ENCODE peak calls at places on chromosomes 7 and 10, in seven cellular contexts. X is PC-9, T is endothelial cell, C is fibroblast of mammary gland, N is ascending aorta, H is fibroblast of the aortic adventitia, S is neural progenitor cell. V is an unnamed sample.

GRCh38 chr10:99279626-99280111 is 44.0 kb upstream of the HPSE2 start:
- DNase-seq in X (peak), T (no peak), C (peak), N (no peak), H (no peak), S (no peak), V (no peak)

GRCh38 chr7:16660702-16661464 is 14.9 kb downstream of the BZW2 start:
- DNase-seq in X (peak), T (no peak), C (peak), N (no peak), H (peak), S (no peak), V (no peak)

GRCh38 chr10:109214916-109215740 is 708.2 kb downstream of the XPNPEP1 start:
- DNase-seq in X (no peak), T (no peak), C (no peak), N (no peak), H (no peak), S (no peak), V (no peak)

GRCh38 chr10:88281592-88282268 is 301.4 kb downstream of the RNLS start:
- DNase-seq in X (no peak), T (no peak), C (peak), N (no peak), H (peak), S (no peak), V (no peak)

GRCh38 chr7:38838992-38839391 is 70.0 kb downstream of the VPS41 start:
- DNase-seq in X (no peak), T (no peak), C (no peak), N (no peak), H (no peak), S (no peak), V (no peak)

GRCh38 chr10:17200885-17201164 is 647 bp downstream of the TRDMT1 start:
- DNase-seq in X (peak), T (no peak), C (peak), N (no peak), H (peak), S (no peak), V (no peak)

GRCh38 chr10:124450010-124450782 is at the start of gene NKX1-2:
- DNase-seq in X (no peak), T (peak), C (no peak), N (no peak), H (no peak), S (peak), V (no peak)

GRCh38 chr10:96322275-96322674 is 18.0 kb downstream of the DNTT start:
- DNase-seq in X (no peak), T (no peak), C (no peak), N (no peak), H (no peak), S (no peak), V (no peak)

GRCh38 chr10:77804371-77804770 is 122.2 kb downstream of the DLG5 start:
- DNase-seq in X (no peak), T (no peak), C (no peak), N (no peak), H (no peak), S (no peak), V (no peak)

GRCh38 chr7:92835140-92835850 is 1.1 kb downstream of the CDK6 start:
- DNase-seq in X (peak), T (peak), C (peak), N (no peak), H (peak), S (peak), V (peak)

GRCh38 chr7:45161138-45161537 is 3.5 kb downstream of the RAMP3 start:
- DNase-seq in X (no peak), T (no peak), C (no peak), N (no peak), H (no peak), S (no peak), V (no peak)

GRCh38 chr10:133049639-133050038 is 38.1 kb upstream of the ADGRA1 start:
- DNase-seq in X (no peak), T (no peak), C (no peak), N (no peak), H (no peak), S (no peak), V (no peak)

GRCh38 chr10:6070647-6071046 is 8.5 kb upstream of the IL2RA start:
- DNase-seq in X (no peak), T (no peak), C (no peak), N (no peak), H (no peak), S (no peak), V (no peak)

GRCh38 chr10:101778781-101779543 is 3.0 kb upstream of the FGF8 start:
- DNase-seq in X (no peak), T (peak), C (peak), N (no peak), H (peak), S (peak), V (no peak)

GRCh38 chr10:83190614-83191013 is 948.7 kb upstream of the GHITM start:
- DNase-seq in X (no peak), T (no peak), C (no peak), N (no peak), H (peak), S (no peak), V (no peak)

GRCh38 chr10:130430852-130431704 is 294.9 kb downstream of the GLRX3 start:
- DNase-seq in X (no peak), T (no peak), C (no peak), N (no peak), H (no peak), S (no peak), V (no peak)

GRCh38 chr10:70619271-70620019 is 16.9 kb upstream of the PRF1 start:
- DNase-seq in X (peak), T (no peak), C (peak), N (no peak), H (peak), S (no peak), V (no peak)

GRCh38 chr10:88693392-88694020 is 12.5 kb upstream of the LIPK start:
- DNase-seq in X (no peak), T (no peak), C (peak), N (no peak), H (peak), S (peak), V (no peak)

GRCh38 chr10:34397324-34397723 is 417.8 kb downstream of the PARD3 start:
- DNase-seq in X (no peak), T (no peak), C (peak), N (no peak), H (peak), S (no peak), V (no peak)

GRCh38 chr10:34163075-34163905 is 651.8 kb downstream of the PARD3 start:
- DNase-seq in X (no peak), T (no peak), C (peak), N (no peak), H (peak), S (no peak), V (no peak)

GRCh38 chr7:85595639-85596268 is 408.9 kb upstream of the SEMA3D start:
- DNase-seq in X (no peak), T (no peak), C (peak), N (no peak), H (peak), S (no peak), V (no peak)

GRCh38 chr7:99672571-99672970 is 7.2 kb downstream of the CYP3A5 start:
- DNase-seq in X (no peak), T (no peak), C (no peak), N (no peak), H (no peak), S (no peak), V (no peak)

GRCh38 chr10:132448248-132448731 is 51.3 kb downstream of the PWWP2B start:
- DNase-seq in X (peak), T (no peak), C (peak), N (no peak), H (peak), S (peak), V (no peak)

GRCh38 chr7:94529516-94529915 is 19.9 kb downstream of the CASD1 start:
- DNase-seq in X (no peak), T (no peak), C (peak), N (no peak), H (peak), S (peak), V (no peak)

GRCh38 chr7:27210441-27211083 is 10.7 kb upstream of the HOXA13 start:
- DNase-seq in X (no peak), T (peak), C (peak), N (no peak), H (peak), S (peak), V (no peak)

GRCh38 chr10:7846591-7846990 is 28.3 kb downstream of the TAF3 start:
- DNase-seq in X (no peak), T (no peak), C (peak), N (no peak), H (peak), S (no peak), V (no peak)

GRCh38 chr7:127979728-127980126 is 51.5 kb downstream of the LRRC4 start:
- DNase-seq in X (no peak), T (no peak), C (no peak), N (no peak), H (no peak), S (no peak), V (no peak)

GRCh38 chr10:103442031-103442461 is 10.1 kb downstream of the CALHM2 start:
- DNase-seq in X (no peak), T (no peak), C (peak), N (no peak), H (peak), S (no peak), V (no peak)

GRCh38 chr10:68156373-68157185 is 47.3 kb downstream of the MYPN start:
- DNase-seq in X (peak), T (peak), C (peak), N (no peak), H (peak), S (peak), V (no peak)

GRCh38 chr10:122347162-122347561 is 27.3 kb upstream of the PLEKHA1 start:
- DNase-seq in X (no peak), T (no peak), C (no peak), N (no peak), H (no peak), S (no peak), V (no peak)

GRCh38 chr7:91375378-91375777 is 111.1 kb downstream of the FZD1 start:
- DNase-seq in X (no peak), T (no peak), C (no peak), N (no peak), H (no peak), S (peak), V (no peak)

DNA sequence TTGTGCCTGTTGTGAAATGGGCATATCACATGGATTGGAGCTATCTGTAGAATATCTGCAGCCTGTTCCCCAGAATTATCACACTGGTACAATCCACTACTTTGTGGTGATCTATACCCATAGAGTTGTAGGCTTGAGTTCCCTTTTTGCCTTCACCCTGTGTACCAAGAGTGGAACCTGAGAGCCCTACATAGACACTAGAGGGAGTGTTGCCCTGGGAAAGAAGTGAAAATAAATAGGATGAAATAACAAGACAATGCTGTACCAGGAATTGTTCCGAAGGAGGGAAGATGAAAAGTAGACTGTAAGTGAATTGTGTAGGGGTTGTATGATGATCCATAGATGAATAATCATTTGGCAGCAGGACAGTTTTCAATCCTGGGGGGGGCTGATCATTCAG is 9.0 kb downstream of the SORCS3 start:
- DNase-seq in X (no peak), T (no peak), C (no peak), N (no peak), H (no peak), S (peak), V (no peak)
- TF ChIP-seq CTCF in X (no peak), T (no peak), C (peak), N (no peak), H (peak), S (peak), V (peak)

DNA sequence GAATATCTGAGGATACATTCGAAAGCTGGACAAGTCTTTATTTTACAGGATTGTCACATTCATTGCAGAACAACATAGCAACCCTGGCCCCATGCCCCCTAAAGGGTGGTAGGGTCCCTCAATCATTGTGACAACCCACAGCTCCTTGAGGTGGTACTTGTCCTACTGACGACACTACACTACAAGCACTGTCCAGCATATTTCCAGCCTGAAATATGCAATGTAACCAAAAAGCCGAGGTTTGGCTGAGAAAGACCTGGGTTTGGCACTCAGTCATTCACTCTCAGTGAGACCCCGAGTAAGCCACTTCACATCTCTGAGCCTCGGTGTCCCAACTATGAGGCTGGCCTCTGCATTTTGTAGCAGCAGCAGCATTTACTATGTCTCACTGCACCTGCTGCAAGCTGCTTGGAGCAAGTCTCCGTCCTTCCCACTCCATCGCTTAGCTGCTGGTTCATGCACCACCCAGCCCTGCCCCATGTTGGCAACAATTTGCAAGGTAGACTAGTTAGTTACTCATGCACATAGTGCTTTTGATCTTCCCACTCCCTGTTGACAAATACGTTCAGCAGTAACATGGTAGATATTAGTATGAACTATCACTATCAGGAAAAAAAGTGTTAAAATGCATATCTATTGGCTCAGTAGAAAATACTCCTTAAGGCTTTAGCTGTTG is 43.6 kb upstream of the TNPO3 start:
- DNase-seq in X (no peak), T (no peak), C (no peak), N (no peak), H (no peak), S (no peak), V (no peak)
- TF ChIP-seq CTCF in X (no peak), T (no peak), C (no peak), N (no peak), H (no peak), S (no peak), V (no peak)

GRCh38 chr10:93993414-93993781 is 333 bp upstream of the PLCE1 start:
- DNase-seq in X (no peak), T (no peak), C (no peak), N (no peak), H (no peak), S (no peak), V (no peak)

GRCh38 chr10:93991101-93991500 is 2.6 kb upstream of the PLCE1 start:
- DNase-seq in X (no peak), T (no peak), C (no peak), N (no peak), H (no peak), S (no peak), V (no peak)

GRCh38 chr10:93993782-93994668 is at the start of gene PLCE1:
- DNase-seq in X (peak), T (peak), C (peak), N (no peak), H (peak), S (peak), V (peak)

GRCh38 chr10:93991596-93992284 is 2.0 kb upstream of the PLCE1 start:
- DNase-seq in X (peak), T (peak), C (peak), N (no peak), H (peak), S (peak), V (peak)

GRCh38 chr10:93992400-93993030 is 1.2 kb upstream of the PLCE1 start:
- DNase-seq in X (no peak), T (no peak), C (peak), N (no peak), H (no peak), S (peak), V (no peak)
- TF ChIP-seq CTCF in X (no peak), T (peak), C (peak), N (no peak), H (peak), S (peak), V (peak)

GRCh38 chr10:29924436-29924835 is 134.9 kb downstream of the JCAD start:
- DNase-seq in X (no peak), T (no peak), C (no peak), N (no peak), H (no peak), S (no peak), V (no peak)

GRCh38 chr10:29929006-29929405 is 130.4 kb downstream of the JCAD start:
- DNase-seq in X (no peak), T (no peak), C (no peak), N (no peak), H (no peak), S (no peak), V (no peak)

GRCh38 chr10:29925771-29926345 is 133.5 kb downstream of the JCAD start:
- DNase-seq in X (no peak), T (no peak), C (no peak), N (no peak), H (no peak), S (no peak), V (no peak)

GRCh38 chr10:29923416-29923970 is 135.9 kb downstream of the JCAD start:
- DNase-seq in X (no peak), T (no peak), C (no peak), N (no peak), H (no peak), S (no peak), V (no peak)

GRCh38 chr10:29926649-29927048 is 132.7 kb downstream of the JCAD start:
- DNase-seq in X (no peak), T (no peak), C (peak), N (no peak), H (peak), S (peak), V (no peak)
- TF ChIP-seq CTCF in X (peak), T (peak), C (peak), N (no peak), H (peak), S (peak), V (peak)

GRCh38 chr10:71961831-71962230 is 2.4 kb upstream of the CHST3 start:
- DNase-seq in X (no peak), T (no peak), C (no peak), N (no peak), H (no peak), S (no peak), V (no peak)

GRCh38 chr10:71952745-71953144 is 11.4 kb upstream of the CHST3 start:
- DNase-seq in X (no peak), T (no peak), C (no peak), N (no peak), H (no peak), S (no peak), V (no peak)

GRCh38 chr10:71962915-71963314 is 1.3 kb upstream of the CHST3 start:
- DNase-seq in X (no peak), T (no peak), C (no peak), N (no peak), H (no peak), S (no peak), V (no peak)

GRCh38 chr10:71959526-71959925 is 4.7 kb upstream of the CHST3 start:
- DNase-seq in X (peak), T (no peak), C (no peak), N (no peak), H (no peak), S (no peak), V (no peak)

GRCh38 chr10:71957546-71958275 is 6.5 kb upstream of the CHST3 start:
- DNase-seq in X (no peak), T (no peak), C (no peak), N (no peak), H (peak), S (no peak), V (no peak)
- TF ChIP-seq CTCF in X (no peak), T (no peak), C (peak), N (no peak), H (no peak), S (peak), V (peak)

DNA sequence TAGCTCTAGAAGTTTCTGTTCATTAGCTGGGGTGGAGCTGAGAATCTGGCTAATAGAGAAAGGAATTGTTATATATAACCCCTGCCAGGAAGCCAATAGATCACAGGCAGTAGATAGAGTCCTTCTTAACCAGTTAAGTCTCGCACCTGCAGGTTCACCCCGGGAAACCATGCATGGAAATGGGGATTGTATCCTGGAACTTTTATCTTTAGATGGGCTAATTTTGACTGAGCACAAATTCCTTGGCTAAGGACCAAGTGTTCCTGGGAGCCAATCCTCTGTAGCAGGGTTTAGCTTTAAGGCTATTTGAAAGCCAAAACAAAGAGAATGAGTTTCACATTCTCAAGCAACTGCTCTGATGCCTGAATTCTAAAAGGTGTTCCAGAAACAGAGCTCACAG is 15.9 kb upstream of the NPVF start:
- DNase-seq in X (no peak), T (no peak), C (no peak), N (no peak), H (peak), S (peak), V (no peak)
- TF ChIP-seq CTCF in X (no peak), T (no peak), C (no peak), N (no peak), H (no peak), S (no peak), V (no peak)

GRCh38 chr7:29194594-29195417 is at the start of gene CHN2:
- DNase-seq in X (no peak), T (peak), C (peak), N (no peak), H (peak), S (peak), V (peak)
- TF ChIP-seq CTCF in X (no peak), T (no peak), C (no peak), N (no peak), H (no peak), S (no peak), V (peak)

V was measured in progenitor cell of endocrine pancreas.